ENCODE peak calls at places on chromosomes 3 and 15, in ten cellular contexts. One of them, this sample, is unnamed.

GRCh38 chr3:112685435-112685834 is 44.5 kb upstream of the CCDC80 start:
- DNase-seq in HFF-Myc: peak
- DNase-seq in tibial artery: no peak
- DNase-seq in A549: no peak
- DNase-seq in osteocyte: no peak
- DNase-seq in mammary epithelial cell: no peak
- DNase-seq in K562: no peak
- DNase-seq in progenitor cell of endocrine pancreas: no peak
- DNase-seq in B cell: no peak
- DNase-seq in lower lobe of right lung: no peak
- DNase-seq in this sample: no peak

GRCh38 chr3:120780977-120781376 is 38.4 kb downstream of the GTF2E1 start:
- DNase-seq in HFF-Myc: peak
- DNase-seq in tibial artery: peak
- DNase-seq in A549: peak
- DNase-seq in osteocyte: no peak
- DNase-seq in mammary epithelial cell: no peak
- DNase-seq in K562: no peak
- DNase-seq in progenitor cell of endocrine pancreas: no peak
- DNase-seq in B cell: peak
- DNase-seq in lower lobe of right lung: no peak
- DNase-seq in this sample: no peak

GRCh38 chr3:2511356-2511755 is 412.7 kb downstream of the CNTN4 start:
- DNase-seq in HFF-Myc: no peak
- DNase-seq in tibial artery: no peak
- DNase-seq in A549: no peak
- DNase-seq in osteocyte: no peak
- DNase-seq in mammary epithelial cell: no peak
- DNase-seq in K562: no peak
- DNase-seq in progenitor cell of endocrine pancreas: no peak
- DNase-seq in B cell: no peak
- DNase-seq in lower lobe of right lung: no peak
- DNase-seq in this sample: no peak

GRCh38 chr3:98809561-98809960 is 46.4 kb downstream of the ST3GAL6 start:
- DNase-seq in HFF-Myc: no peak
- DNase-seq in tibial artery: no peak
- DNase-seq in A549: no peak
- DNase-seq in osteocyte: no peak
- DNase-seq in mammary epithelial cell: no peak
- DNase-seq in K562: no peak
- DNase-seq in progenitor cell of endocrine pancreas: no peak
- DNase-seq in B cell: no peak
- DNase-seq in lower lobe of right lung: no peak
- DNase-seq in this sample: no peak

GRCh38 chr3:115885621-115886020 is 262.3 kb downstream of the GAP43 start:
- DNase-seq in HFF-Myc: no peak
- DNase-seq in tibial artery: no peak
- DNase-seq in A549: no peak
- DNase-seq in osteocyte: no peak
- DNase-seq in mammary epithelial cell: peak
- DNase-seq in K562: peak
- DNase-seq in progenitor cell of endocrine pancreas: no peak
- DNase-seq in B cell: no peak
- DNase-seq in lower lobe of right lung: no peak
- DNase-seq in this sample: no peak

GRCh38 chr3:177894021-177894690 is 642.1 kb upstream of the KCNMB2 start:
- DNase-seq in HFF-Myc: no peak
- DNase-seq in tibial artery: no peak
- DNase-seq in A549: no peak
- DNase-seq in osteocyte: no peak
- DNase-seq in mammary epithelial cell: no peak
- DNase-seq in K562: no peak
- DNase-seq in progenitor cell of endocrine pancreas: no peak
- DNase-seq in B cell: no peak
- DNase-seq in lower lobe of right lung: no peak
- DNase-seq in this sample: no peak

GRCh38 chr3:115322901-115323300 is 175.8 kb upstream of the ZBTB20 start:
- DNase-seq in HFF-Myc: no peak
- DNase-seq in tibial artery: no peak
- DNase-seq in A549: no peak
- DNase-seq in osteocyte: no peak
- DNase-seq in mammary epithelial cell: no peak
- DNase-seq in K562: no peak
- DNase-seq in progenitor cell of endocrine pancreas: no peak
- DNase-seq in B cell: no peak
- DNase-seq in lower lobe of right lung: no peak
- DNase-seq in this sample: no peak

GRCh38 chr3:177357352-177358084 is 160.2 kb upstream of the TBL1XR1 start:
- DNase-seq in HFF-Myc: peak
- DNase-seq in tibial artery: peak
- DNase-seq in A549: peak
- DNase-seq in osteocyte: no peak
- DNase-seq in mammary epithelial cell: peak
- DNase-seq in K562: peak
- DNase-seq in progenitor cell of endocrine pancreas: no peak
- DNase-seq in B cell: peak
- DNase-seq in lower lobe of right lung: no peak
- DNase-seq in this sample: peak

DNA sequence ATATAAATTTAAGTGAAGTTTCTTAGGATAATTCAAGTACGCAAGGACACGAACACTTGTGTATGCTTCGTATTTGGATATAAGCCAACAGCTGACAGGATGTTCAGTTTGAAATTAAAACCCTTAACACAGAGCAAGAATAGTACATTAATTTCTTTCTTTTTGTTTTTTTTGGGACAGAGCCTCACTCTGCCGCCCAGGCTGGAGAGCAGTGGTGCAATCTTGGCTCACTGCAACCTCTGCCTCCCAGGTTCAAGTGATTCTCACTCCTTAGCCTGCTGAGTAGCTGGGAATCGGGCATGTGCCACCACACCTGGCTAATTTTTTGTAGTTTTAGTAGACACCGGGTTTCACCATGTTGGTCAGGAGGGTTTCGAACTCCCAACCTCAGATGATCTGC is 32.5 kb downstream of the TOMM70 start:
- DNase-seq in HFF-Myc: no peak
- DNase-seq in tibial artery: no peak
- DNase-seq in A549: no peak
- DNase-seq in osteocyte: no peak
- DNase-seq in mammary epithelial cell: no peak
- DNase-seq in K562: no peak
- DNase-seq in progenitor cell of endocrine pancreas: no peak
- DNase-seq in B cell: no peak
- DNase-seq in lower lobe of right lung: no peak
- DNase-seq in this sample: no peak
- TF ChIP-seq CTCF in HFF-Myc: no peak
- TF ChIP-seq CTCF in tibial artery: no peak
- TF ChIP-seq CTCF in A549: no peak
- TF ChIP-seq CTCF in osteocyte: no peak
- TF ChIP-seq CTCF in mammary epithelial cell: no peak
- TF ChIP-seq CTCF in K562: no peak
- TF ChIP-seq CTCF in progenitor cell of endocrine pancreas: no peak
- TF ChIP-seq CTCF in B cell: no peak
- TF ChIP-seq CTCF in lower lobe of right lung: no peak
- TF ChIP-seq CTCF in this sample: no peak

GRCh38 chr3:157086775-157087174 is 73.2 kb downstream of the CCNL1 start:
- DNase-seq in HFF-Myc: no peak
- DNase-seq in tibial artery: no peak
- DNase-seq in A549: no peak
- DNase-seq in osteocyte: no peak
- DNase-seq in mammary epithelial cell: no peak
- DNase-seq in K562: no peak
- DNase-seq in progenitor cell of endocrine pancreas: no peak
- DNase-seq in B cell: no peak
- DNase-seq in lower lobe of right lung: no peak
- DNase-seq in this sample: no peak

GRCh38 chr3:157089455-157090221 is 70.3 kb downstream of the CCNL1 start:
- DNase-seq in HFF-Myc: no peak
- DNase-seq in tibial artery: no peak
- DNase-seq in A549: no peak
- DNase-seq in osteocyte: no peak
- DNase-seq in mammary epithelial cell: peak
- DNase-seq in K562: peak
- DNase-seq in progenitor cell of endocrine pancreas: no peak
- DNase-seq in B cell: peak
- DNase-seq in lower lobe of right lung: peak
- DNase-seq in this sample: peak

GRCh38 chr3:157088133-157088488 is 71.8 kb downstream of the CCNL1 start:
- DNase-seq in HFF-Myc: no peak
- DNase-seq in tibial artery: no peak
- DNase-seq in A549: no peak
- DNase-seq in osteocyte: no peak
- DNase-seq in mammary epithelial cell: no peak
- DNase-seq in K562: no peak
- DNase-seq in progenitor cell of endocrine pancreas: no peak
- DNase-seq in B cell: no peak
- DNase-seq in lower lobe of right lung: no peak
- DNase-seq in this sample: no peak

GRCh38 chr3:157087398-157088132 is 72.4 kb downstream of the CCNL1 start:
- DNase-seq in HFF-Myc: no peak
- DNase-seq in tibial artery: no peak
- DNase-seq in A549: no peak
- DNase-seq in osteocyte: no peak
- DNase-seq in mammary epithelial cell: peak
- DNase-seq in K562: no peak
- DNase-seq in progenitor cell of endocrine pancreas: no peak
- DNase-seq in B cell: no peak
- DNase-seq in lower lobe of right lung: no peak
- DNase-seq in this sample: peak

GRCh38 chr3:157088506-157089454 is 71.2 kb downstream of the CCNL1 start:
- DNase-seq in HFF-Myc: peak
- DNase-seq in tibial artery: peak
- DNase-seq in A549: peak
- DNase-seq in osteocyte: peak
- DNase-seq in mammary epithelial cell: peak
- DNase-seq in K562: peak
- DNase-seq in progenitor cell of endocrine pancreas: peak
- DNase-seq in B cell: peak
- DNase-seq in lower lobe of right lung: peak
- DNase-seq in this sample: peak
- TF ChIP-seq CTCF in HFF-Myc: no peak
- TF ChIP-seq CTCF in tibial artery: no peak
- TF ChIP-seq CTCF in A549: no peak
- TF ChIP-seq CTCF in osteocyte: peak
- TF ChIP-seq CTCF in mammary epithelial cell: no peak
- TF ChIP-seq CTCF in K562: peak
- TF ChIP-seq CTCF in progenitor cell of endocrine pancreas: no peak
- TF ChIP-seq CTCF in B cell: no peak
- TF ChIP-seq CTCF in lower lobe of right lung: peak
- TF ChIP-seq CTCF in this sample: peak

GRCh38 chr15:101657171-101657570 is 5.0 kb upstream of the TM2D3 start:
- DNase-seq in HFF-Myc: no peak
- DNase-seq in tibial artery: no peak
- DNase-seq in A549: no peak
- DNase-seq in osteocyte: no peak
- DNase-seq in mammary epithelial cell: no peak
- DNase-seq in K562: no peak
- DNase-seq in progenitor cell of endocrine pancreas: no peak
- DNase-seq in B cell: no peak
- DNase-seq in lower lobe of right lung: no peak
- DNase-seq in this sample: no peak

GRCh38 chr15:101662203-101662602 is 10.0 kb upstream of the TM2D3 start:
- DNase-seq in HFF-Myc: no peak
- DNase-seq in tibial artery: no peak
- DNase-seq in A549: no peak
- DNase-seq in osteocyte: no peak
- DNase-seq in mammary epithelial cell: no peak
- DNase-seq in K562: no peak
- DNase-seq in progenitor cell of endocrine pancreas: no peak
- DNase-seq in B cell: no peak
- DNase-seq in lower lobe of right lung: no peak
- DNase-seq in this sample: no peak

GRCh38 chr15:101657968-101658784 is 6.0 kb upstream of the TM2D3 start:
- DNase-seq in HFF-Myc: no peak
- DNase-seq in tibial artery: no peak
- DNase-seq in A549: no peak
- DNase-seq in osteocyte: no peak
- DNase-seq in mammary epithelial cell: no peak
- DNase-seq in K562: peak
- DNase-seq in progenitor cell of endocrine pancreas: no peak
- DNase-seq in B cell: no peak
- DNase-seq in lower lobe of right lung: peak
- DNase-seq in this sample: no peak

GRCh38 chr15:101664303-101664913 is 12.2 kb upstream of the TM2D3 start:
- DNase-seq in HFF-Myc: no peak
- DNase-seq in tibial artery: no peak
- DNase-seq in A549: peak
- DNase-seq in osteocyte: no peak
- DNase-seq in mammary epithelial cell: no peak
- DNase-seq in K562: peak
- DNase-seq in progenitor cell of endocrine pancreas: no peak
- DNase-seq in B cell: no peak
- DNase-seq in lower lobe of right lung: no peak
- DNase-seq in this sample: no peak

DNA sequence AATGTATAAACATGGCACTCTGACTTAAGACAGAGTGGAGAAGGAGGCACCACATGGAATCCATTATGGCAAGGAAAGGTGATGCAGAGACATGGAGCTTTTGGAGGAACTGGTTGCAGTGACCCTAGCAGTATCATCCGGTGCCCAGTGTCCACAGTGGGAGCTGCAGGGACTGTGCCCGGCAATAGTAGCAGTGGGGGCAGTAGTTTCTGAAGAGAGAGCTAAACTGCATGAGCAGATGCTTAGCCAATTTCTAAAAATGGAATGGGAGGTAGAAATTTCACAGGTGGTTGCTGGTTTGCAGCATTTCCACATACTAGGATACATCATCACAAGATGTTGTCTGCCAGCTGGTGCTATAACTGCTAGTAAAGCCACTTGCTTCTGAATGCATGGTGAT is 7.8 kb upstream of the TM2D3 start:
- DNase-seq in HFF-Myc: no peak
- DNase-seq in tibial artery: no peak
- DNase-seq in A549: no peak
- DNase-seq in osteocyte: no peak
- DNase-seq in mammary epithelial cell: no peak
- DNase-seq in K562: no peak
- DNase-seq in progenitor cell of endocrine pancreas: no peak
- DNase-seq in B cell: no peak
- DNase-seq in lower lobe of right lung: no peak
- DNase-seq in this sample: no peak
- TF ChIP-seq CTCF in HFF-Myc: no peak
- TF ChIP-seq CTCF in tibial artery: no peak
- TF ChIP-seq CTCF in A549: no peak
- TF ChIP-seq CTCF in osteocyte: no peak
- TF ChIP-seq CTCF in mammary epithelial cell: no peak
- TF ChIP-seq CTCF in K562: no peak
- TF ChIP-seq CTCF in progenitor cell of endocrine pancreas: no peak
- TF ChIP-seq CTCF in B cell: no peak
- TF ChIP-seq CTCF in lower lobe of right lung: no peak
- TF ChIP-seq CTCF in this sample: no peak

DNA sequence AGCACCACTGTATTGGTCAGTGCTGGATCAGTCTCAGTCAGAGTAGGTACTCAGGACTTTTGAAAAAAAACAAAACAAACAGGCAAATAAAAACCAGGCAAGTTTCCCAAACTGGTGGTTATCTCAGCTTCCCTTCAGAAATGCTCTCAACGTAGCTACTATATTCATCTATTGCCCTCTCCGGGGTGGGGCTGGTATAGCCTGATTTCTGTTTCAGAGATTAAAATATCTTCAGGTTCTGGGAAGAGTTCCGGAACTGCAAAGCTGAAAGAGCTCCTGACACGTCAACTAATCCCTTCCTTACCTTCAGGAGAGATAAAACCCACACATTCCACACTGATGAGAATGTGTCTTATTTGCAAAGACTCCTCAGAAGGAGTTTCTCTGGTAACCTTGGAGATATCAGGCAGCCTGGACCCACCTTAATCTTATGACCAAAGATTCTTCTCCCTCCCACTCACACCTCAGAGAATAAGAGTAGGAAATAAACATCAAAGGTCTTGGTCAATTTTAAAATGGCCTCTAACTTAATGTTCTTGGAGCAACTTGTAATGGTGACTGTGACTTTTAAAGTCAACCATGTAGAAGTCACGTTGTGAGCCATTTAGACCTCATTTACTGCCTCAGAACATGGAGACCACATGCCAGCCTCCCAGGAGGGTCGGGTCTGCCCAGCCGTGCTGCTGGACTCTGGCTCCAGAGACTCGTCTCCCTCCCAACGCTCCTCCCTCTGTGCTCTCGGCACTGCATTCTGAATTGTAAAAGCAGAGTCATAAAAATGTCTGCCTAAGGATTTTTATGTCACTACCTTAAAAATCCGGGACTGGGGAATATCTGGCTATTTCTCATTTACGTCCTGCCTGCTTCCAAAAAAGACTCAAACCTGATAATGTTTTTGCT is 53.8 kb downstream of the CDCP1 start:
- DNase-seq in HFF-Myc: no peak
- DNase-seq in tibial artery: no peak
- DNase-seq in A549: peak
- DNase-seq in osteocyte: no peak
- DNase-seq in mammary epithelial cell: peak
- DNase-seq in K562: peak
- DNase-seq in progenitor cell of endocrine pancreas: no peak
- DNase-seq in B cell: no peak
- DNase-seq in lower lobe of right lung: no peak
- DNase-seq in this sample: no peak
- TF ChIP-seq CTCF in HFF-Myc: no peak
- TF ChIP-seq CTCF in tibial artery: no peak
- TF ChIP-seq CTCF in A549: no peak
- TF ChIP-seq CTCF in osteocyte: no peak
- TF ChIP-seq CTCF in mammary epithelial cell: no peak
- TF ChIP-seq CTCF in K562: peak
- TF ChIP-seq CTCF in progenitor cell of endocrine pancreas: no peak
- TF ChIP-seq CTCF in B cell: no peak
- TF ChIP-seq CTCF in lower lobe of right lung: no peak
- TF ChIP-seq CTCF in this sample: no peak

This sample was measured in Calu3.